ENCODE peak calls at places on chromosomes 13 and 19, in eight cellular contexts. M is breast epithelium, J is left ventricle myocardium inferior, S is brain microvascular endothelial cell, B is lower lobe of right lung, U is ascending aorta, V is esophagus squamous epithelium, P is right lobe of liver. Q is an unnamed sample.

GRCh38 chr19:48283908-48284307 is 14.0 kb downstream of the ZNF114 start:
- DNase-seq in V (no peak), J (no peak), S (peak), B (no peak), P (no peak), M (no peak), U (no peak), Q (no peak)

GRCh38 chr13:73902847-73903246 is 231.4 kb downstream of the KLF12 start:
- DNase-seq in M (no peak), V (no peak), P (no peak), J (no peak), S (no peak), B (no peak), U (no peak), Q (no peak)

GRCh38 chr13:97076898-97077297 is 82.6 kb upstream of the OXGR1 start:
- DNase-seq in S (peak), V (no peak), B (no peak), J (no peak), U (no peak), M (no peak), P (no peak), Q (no peak)

GRCh38 chr19:757811-758668 is 7.1 kb downstream of the MISP start:
- DNase-seq in U (no peak), S (no peak), V (no peak), M (no peak), J (no peak), B (no peak), P (no peak), Q (no peak)

GRCh38 chr19:19613456-19613855 is 5.0 kb downstream of the PBX4 start:
- DNase-seq in B (no peak), U (no peak), J (no peak), S (no peak), P (no peak), V (no peak), M (no peak), Q (no peak)

GRCh38 chr13:51729853-51730553 is 74.0 kb downstream of the DHRS12 start:
- DNase-seq in P (no peak), S (peak), M (no peak), U (peak), J (no peak), V (no peak), B (no peak), Q (no peak)

GRCh38 chr19:4391701-4392543 is 8.4 kb downstream of the SH3GL1 start:
- DNase-seq in U (no peak), J (peak), P (no peak), M (no peak), S (no peak), V (no peak), B (no peak), Q (no peak)

GRCh38 chr19:18386543-18387251 is 739 bp downstream of the GDF15 start:
- DNase-seq in S (no peak), V (no peak), P (peak), U (no peak), M (no peak), J (no peak), B (no peak), Q (no peak)

GRCh38 chr13:62997038-62997619 is 1581.5 kb upstream of the PCDH20 start:
- DNase-seq in P (no peak), S (no peak), U (no peak), B (no peak), V (no peak), J (no peak), M (no peak), Q (no peak)

GRCh38 chr19:32581704-32582164 is 744 bp downstream of the PDCD5 start:
- DNase-seq in J (peak), M (no peak), B (peak), P (peak), V (no peak), S (peak), U (no peak), Q (no peak)

GRCh38 chr13:36026556-36026955 is 104.6 kb downstream of the DCLK1 start:
- DNase-seq in U (no peak), M (no peak), J (no peak), B (no peak), P (no peak), S (no peak), V (no peak), Q (no peak)

GRCh38 chr13:21567714-21568113 is 36.3 kb downstream of the MICU2 start:
- DNase-seq in V (no peak), S (no peak), B (no peak), U (no peak), M (no peak), J (no peak), P (no peak), Q (no peak)

GRCh38 chr13:70080030-70080429 is 27.6 kb upstream of the ATXN8OS start:
- DNase-seq in P (no peak), S (no peak), V (no peak), B (no peak), J (peak), U (no peak), M (no peak), Q (no peak)

GRCh38 chr19:45705710-45706415 is 13.4 kb downstream of the QPCTL start:
- DNase-seq in S (no peak), P (no peak), U (no peak), B (no peak), J (no peak), M (no peak), V (no peak), Q (no peak)

GRCh38 chr13:33303885-33304284 is 18.3 kb upstream of the STARD13 start:
- DNase-seq in B (no peak), U (no peak), P (no peak), J (no peak), S (peak), V (no peak), M (no peak), Q (no peak)

GRCh38 chr13:33123066-33123940 is 107.1 kb downstream of the KL start:
- DNase-seq in B (peak), J (peak), V (no peak), S (no peak), U (peak), M (no peak), P (no peak), Q (no peak)

GRCh38 chr13:113783482-113783881 is 24.5 kb downstream of the TMEM255B start:
- DNase-seq in S (no peak), M (no peak), P (no peak), U (no peak), V (no peak), J (no peak), B (no peak), Q (no peak)
- H3K27ac ChIP-seq in S (no peak), M (no peak), P (no peak), U (no peak), V (no peak), J (no peak), B (no peak), Q (no peak)

DNA sequence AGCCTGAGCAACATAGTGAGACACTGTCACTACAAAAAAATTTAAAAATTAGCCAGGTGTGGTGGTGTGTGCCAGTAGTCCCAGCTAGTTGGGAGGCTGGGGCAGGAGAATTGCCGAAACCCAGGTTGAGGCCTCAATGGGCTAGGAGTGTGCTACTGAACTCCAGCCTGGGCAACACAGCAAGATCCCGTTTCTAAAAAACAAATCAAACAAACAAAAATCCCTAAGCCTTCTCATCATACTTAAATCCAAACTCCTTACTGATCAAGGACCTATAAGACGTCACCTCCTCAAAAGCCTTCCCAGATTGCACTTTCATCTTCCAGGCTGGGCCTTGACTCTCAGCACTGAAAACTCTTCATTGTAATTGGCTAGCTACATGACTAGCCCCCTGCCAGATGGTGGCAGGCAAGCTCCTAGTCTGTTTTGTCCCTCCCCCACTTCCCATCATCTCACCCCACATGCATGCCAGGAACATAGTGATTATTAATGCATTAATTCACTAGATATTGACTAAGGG is 17.5 kb upstream of the NANOS3 start:
- DNase-seq in J (no peak), P (no peak), B (no peak), V (no peak), S (peak), M (no peak), U (no peak), Q (no peak)
- TF ChIP-seq CTCF in J (no peak), P (no peak), B (no peak), V (no peak), S (peak), M (no peak), U (no peak), Q (no peak)

GRCh38 chr19:6032827-6033226 is 54.9 kb upstream of the RANBP3 start:
- DNase-seq in P (no peak), J (no peak), S (no peak), U (no peak), B (peak), V (no peak), M (no peak), Q (no peak)
- H3K27ac ChIP-seq in P (no peak), J (no peak), S (no peak), U (no peak), B (no peak), V (no peak), M (no peak), Q (no peak)

DNA sequence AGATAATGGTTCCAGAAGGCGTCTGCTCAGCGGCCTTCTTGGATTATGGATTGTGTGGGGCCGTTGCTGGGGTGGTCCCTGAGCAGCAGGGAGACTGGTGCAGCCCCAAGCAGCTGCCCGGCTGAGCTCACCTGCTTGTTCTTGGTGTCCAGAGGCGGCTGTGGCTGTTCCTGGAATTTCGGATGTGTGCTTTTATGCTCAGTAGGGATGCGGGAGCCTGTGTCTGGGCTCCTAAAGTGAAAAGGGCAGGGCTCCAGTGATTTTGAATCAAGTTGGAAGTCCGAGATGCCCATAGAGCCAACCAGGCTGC is 211.5 kb upstream of the TSHZ3 start:
- DNase-seq in S (no peak), J (no peak), P (no peak), B (no peak), U (no peak), M (no peak), V (no peak), Q (no peak)
- TF ChIP-seq CTCF in S (no peak), J (no peak), P (no peak), B (no peak), U (no peak), M (no peak), V (no peak), Q (no peak)